ENCODE peak calls at places on chromosomes 11 and 22, in five cellular contexts. O is HFF-Myc, I is heart left ventricle, Z is AG04450, R is PC-3. G is an unnamed sample.

GRCh38 chr22:17159504-17159951 is 451 bp upstream of the HDHD5 start:
- DNase-seq in I (peak), O (no peak), Z (no peak), R (peak), G (peak)

GRCh38 chr11:31340903-31341572 is 28.5 kb downstream of the DCDC1 start:
- DNase-seq in O (no peak), I (no peak), Z (no peak), R (peak), G (peak)

GRCh38 chr11:36398261-36398953 is 102.3 kb downstream of the PRR5L start:
- DNase-seq in Z (no peak), R (no peak), O (no peak), I (no peak), G (no peak)

GRCh38 chr11:118338637-118339061 is 3.9 kb downstream of the CD3D start:
- DNase-seq in R (no peak), O (no peak), Z (no peak), I (peak), G (peak)

GRCh38 chr11:8038393-8038792 is 42.6 kb upstream of the TUB start:
- DNase-seq in R (no peak), Z (no peak), O (no peak), I (no peak), G (no peak)

GRCh38 chr22:50198624-50199017 is 2.2 kb upstream of the SELENOO start:
- DNase-seq in I (no peak), O (no peak), Z (no peak), R (no peak), G (no peak)

GRCh38 chr11:45300715-45301114 is 14.6 kb upstream of the SYT13 start:
- DNase-seq in I (no peak), O (no peak), Z (no peak), R (no peak), G (no peak)

GRCh38 chr22:24134090-24134846 is 47.0 kb upstream of the SUSD2 start:
- DNase-seq in I (peak), Z (no peak), R (no peak), O (no peak), G (peak)

GRCh38 chr22:29194269-29194668 is 11.4 kb upstream of the EMID1 start:
- DNase-seq in O (no peak), I (no peak), R (peak), Z (no peak), G (no peak)

GRCh38 chr11:100823360-100823759 is 136.3 kb downstream of the ARHGAP42 start:
- DNase-seq in Z (no peak), R (no peak), I (no peak), O (no peak), G (no peak)

GRCh38 chr11:47552086-47552580 is 799 bp downstream of the CELF1 start:
- DNase-seq in Z (no peak), O (no peak), R (peak), I (no peak), G (no peak)

DNA sequence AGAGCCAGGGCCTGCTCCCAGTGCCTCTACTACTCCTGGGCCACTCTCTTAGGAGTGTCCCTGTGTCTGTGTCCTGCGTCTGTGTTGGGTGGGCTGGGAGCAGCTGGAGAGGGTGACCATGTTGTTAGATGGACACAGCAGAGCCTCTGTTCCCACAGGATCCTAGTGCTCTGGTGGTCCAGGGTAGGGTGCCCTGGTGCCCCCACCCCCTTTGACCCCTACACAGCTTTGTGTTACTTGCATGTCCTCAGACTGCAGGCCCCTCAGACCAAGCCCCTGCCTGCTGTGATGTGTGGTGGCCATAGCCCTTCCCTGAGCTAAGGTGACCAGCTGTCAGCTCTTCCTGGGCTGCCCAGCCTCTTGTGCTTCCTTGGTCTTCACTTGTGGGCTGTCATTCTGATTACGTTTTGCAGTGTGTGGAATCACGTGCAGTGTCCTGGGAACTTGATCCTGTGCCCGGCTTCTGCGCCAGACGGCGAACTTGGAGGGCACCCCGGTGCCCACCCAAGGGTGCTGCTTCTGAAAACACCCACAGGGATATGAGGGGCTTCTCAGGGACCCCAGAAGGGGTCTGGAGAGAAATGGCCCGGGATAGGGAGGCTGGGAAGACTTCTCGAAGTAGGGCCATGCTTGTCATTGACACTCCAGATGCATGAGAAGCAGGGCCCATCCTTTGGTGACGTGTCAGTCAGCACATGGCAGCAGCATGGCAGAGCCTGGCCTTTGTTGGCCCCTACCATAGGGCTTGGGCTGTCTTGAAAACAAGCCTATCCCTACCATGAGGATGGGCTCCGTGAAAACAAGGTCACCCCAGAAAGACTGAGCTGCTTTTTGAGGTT is 1.5 kb downstream of the TANGO2 start:
- DNase-seq in R (no peak), Z (no peak), I (no peak), O (no peak), G (no peak)
- H3K4me3 ChIP-seq in R (peak), Z (peak), I (peak), O (peak), G (no peak)

DNA sequence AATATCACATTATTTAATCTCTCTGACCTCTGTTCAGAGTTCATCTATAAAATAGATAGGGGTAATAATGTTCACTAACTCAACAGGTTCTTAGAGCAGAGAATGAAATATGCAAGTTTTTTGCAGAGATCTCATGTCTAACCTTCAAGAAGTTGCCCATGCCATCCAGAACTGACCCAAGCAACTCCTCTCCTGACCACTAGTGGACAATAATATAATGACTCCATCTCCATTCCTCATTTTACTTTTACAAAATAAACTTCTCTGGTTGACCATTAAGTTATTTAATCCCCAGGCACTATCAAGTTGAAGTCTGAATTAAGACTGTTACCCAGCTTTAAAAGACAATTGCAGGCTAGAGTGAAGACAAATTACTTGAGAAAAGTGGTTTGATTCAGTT is 382.6 kb downstream of the KCNA4 start:
- DNase-seq in I (no peak), Z (no peak), O (no peak), R (peak), G (no peak)
- TF ChIP-seq CTCF in I (peak), Z (peak), O (no peak), R (peak), G (no peak)

GRCh38 chr11:76151561-76152085 is 54.7 kb downstream of the WNT11 start:
- DNase-seq in I (no peak), R (no peak), Z (no peak), O (no peak), G (peak)

GRCh38 chr11:76152741-76153608 is 53.3 kb downstream of the WNT11 start:
- DNase-seq in Z (no peak), R (no peak), I (no peak), O (no peak), G (no peak)

GRCh38 chr11:76153609-76153949 is 52.7 kb downstream of the WNT11 start:
- DNase-seq in R (peak), I (no peak), O (no peak), Z (no peak), G (no peak)

GRCh38 chr11:76150141-76150540 is 56.2 kb downstream of the WNT11 start:
- DNase-seq in Z (no peak), I (no peak), O (no peak), R (no peak), G (no peak)

DNA sequence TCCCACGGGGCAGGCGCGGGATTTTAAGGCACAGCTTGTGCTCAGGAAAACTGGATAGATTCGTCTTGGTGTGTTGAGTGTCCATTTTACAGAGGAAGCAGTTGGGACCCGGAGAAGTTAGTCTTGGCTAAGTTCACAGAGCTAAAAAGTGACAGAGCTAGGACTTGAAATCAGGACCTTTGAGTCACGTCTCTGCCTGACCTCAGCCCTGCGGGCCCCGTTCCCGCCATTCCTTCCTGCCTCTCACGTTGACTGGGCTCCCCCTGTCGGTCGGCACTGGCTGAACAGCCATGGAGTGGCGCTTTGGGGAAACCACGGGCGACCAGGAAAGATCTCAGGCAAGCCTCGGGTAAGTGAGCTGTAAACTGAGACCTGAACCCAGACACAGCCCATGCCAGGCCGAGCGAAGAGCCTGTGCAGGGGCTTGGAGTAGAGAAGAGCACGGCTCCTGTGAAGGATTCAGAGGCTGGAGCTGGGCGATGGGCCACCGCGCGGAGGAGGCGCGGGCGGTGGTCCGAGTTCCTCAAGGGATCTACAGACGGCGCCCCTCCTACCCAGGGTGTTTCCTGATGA is 54.1 kb downstream of the WNT11 start:
- DNase-seq in Z (peak), R (peak), I (peak), O (no peak), G (peak)
- H3K4me3 ChIP-seq in Z (peak), R (no peak), I (peak), O (no peak), G (no peak)

DNA sequence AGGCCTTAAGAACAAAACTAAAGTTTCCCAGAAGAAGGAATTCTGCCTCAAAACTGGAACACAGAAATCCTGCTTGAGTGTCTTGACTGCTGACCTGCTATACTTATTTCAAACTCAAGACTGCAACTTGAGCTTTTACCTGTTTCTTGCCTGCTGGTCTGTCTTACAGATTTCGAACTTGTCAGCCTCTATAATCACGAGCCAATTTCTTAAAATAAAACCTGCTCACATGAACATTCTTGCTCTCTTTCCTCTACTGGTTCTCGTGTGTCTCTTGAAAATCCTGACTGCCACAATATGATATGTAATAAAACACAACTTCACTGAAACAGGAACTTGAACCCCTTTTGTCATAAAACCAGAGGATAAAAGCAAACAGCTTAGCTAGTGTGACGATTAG is 13.9 kb downstream of the PATL1 start:
- DNase-seq in R (no peak), Z (no peak), I (no peak), O (no peak), G (no peak)
- TF ChIP-seq CTCF in R (no peak), Z (no peak), I (no peak), O (no peak), G (no peak)

DNA sequence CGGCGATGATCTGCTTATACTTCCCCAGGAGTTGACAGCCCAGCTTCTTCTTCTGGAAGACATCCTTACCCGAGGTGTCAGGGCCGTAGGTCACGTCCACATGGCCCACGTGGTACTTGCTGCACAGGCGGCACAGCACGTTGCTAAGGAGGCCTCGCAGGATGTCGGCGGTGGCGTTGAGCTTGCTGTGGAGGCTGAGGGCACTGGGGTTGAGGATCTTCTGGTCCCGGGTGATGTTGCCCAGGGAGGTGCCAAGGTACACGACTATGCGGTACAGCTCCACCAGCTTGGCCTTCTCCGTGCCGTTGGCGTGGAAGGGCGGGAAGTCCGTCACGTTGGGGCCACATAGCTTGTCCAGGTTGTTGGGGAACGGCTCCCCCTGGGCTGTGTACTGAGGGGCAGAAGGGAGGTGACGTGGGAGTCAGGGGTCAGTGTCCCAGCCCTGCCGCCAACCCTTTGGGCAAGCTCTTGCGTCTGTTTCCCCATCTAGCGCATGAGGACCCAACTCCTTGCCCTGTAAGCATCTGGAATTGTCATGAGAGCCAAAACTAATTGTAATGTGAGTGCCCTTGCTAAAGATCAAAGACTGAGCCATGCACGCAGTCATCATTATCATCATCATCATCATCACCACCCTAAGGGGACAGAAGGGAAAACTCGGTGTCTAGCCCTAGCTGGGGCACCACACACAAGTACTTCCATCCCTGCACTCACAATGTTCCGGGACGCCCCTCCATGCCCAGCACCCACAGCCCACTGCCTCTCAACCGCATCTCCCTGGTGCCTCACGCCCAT is 2.7 kb downstream of the LIF start:
- DNase-seq in I (no peak), Z (no peak), O (no peak), R (no peak), G (no peak)
- H3K4me3 ChIP-seq in I (no peak), Z (peak), O (no peak), R (no peak), G (no peak)

DNA sequence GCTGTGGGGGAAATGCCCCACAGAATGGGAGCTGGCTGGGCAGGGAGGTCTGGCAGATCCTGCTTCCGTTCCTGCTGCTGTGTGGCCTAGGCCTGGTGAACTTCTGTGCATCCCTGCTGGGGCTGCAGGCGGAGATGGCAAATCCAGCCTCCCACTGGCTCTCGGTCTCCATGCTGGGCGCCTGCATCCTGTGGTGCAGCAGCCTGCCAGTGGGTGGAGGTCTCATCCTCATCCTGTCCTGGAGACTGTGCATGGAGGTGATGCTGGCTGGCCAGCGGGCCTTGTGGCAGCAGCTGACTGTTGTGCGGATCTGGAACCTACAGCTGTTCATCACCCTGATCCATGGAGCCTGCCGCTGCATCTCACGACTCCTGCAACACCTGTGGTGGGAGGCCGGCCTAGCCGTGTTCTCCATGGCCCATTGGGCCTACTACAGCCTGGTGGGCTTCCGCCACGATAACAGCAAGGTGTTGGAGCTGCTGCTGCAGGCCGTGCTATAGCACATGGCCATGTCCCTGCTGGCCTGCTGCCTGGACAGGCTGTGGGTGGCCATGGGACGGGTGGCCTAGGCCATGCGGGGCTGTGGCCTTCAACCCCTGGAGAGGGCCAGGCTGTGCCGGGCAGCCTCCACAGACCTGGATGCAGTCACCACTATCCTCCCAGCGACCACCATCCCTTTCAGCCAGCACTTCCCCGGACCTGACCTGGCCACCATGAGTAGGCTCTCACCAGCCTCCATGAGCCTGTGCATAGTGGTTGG is 8.8 kb upstream of the RPL3 start:
- DNase-seq in I (no peak), Z (no peak), R (no peak), O (no peak), G (no peak)
- TF ChIP-seq CTCF in I (no peak), Z (no peak), R (no peak), O (no peak), G (no peak)

DNA sequence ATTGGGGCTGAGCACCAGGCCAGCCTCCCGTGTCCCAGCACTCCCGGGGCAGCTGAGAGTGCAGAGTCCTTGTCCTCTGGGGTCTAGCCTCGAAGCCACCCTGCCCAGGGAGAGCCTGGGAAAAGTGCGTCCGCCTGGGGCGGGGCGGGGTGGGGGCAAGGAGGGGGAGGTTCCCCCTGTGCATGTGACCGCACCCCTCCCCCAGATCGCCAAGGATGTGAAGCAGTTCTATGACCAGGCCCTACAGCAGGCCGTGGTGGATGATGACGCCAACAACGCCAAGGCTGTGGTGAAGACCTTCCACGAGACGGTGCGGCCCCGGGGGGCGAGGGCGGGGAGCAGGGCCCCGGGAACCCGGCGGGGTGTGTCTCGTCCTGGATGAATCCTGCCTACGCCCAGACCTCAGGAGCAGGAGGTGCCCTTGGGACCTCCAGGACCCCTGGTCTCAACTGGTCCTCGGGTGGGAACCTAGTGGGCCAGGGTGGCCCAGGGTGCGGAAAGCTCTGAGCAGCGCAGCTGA is 5.3 kb upstream of the TSSC4 start:
- DNase-seq in Z (no peak), R (no peak), I (no peak), O (no peak), G (no peak)
- H3K4me3 ChIP-seq in Z (no peak), R (no peak), I (no peak), O (no peak), G (no peak)

DNA sequence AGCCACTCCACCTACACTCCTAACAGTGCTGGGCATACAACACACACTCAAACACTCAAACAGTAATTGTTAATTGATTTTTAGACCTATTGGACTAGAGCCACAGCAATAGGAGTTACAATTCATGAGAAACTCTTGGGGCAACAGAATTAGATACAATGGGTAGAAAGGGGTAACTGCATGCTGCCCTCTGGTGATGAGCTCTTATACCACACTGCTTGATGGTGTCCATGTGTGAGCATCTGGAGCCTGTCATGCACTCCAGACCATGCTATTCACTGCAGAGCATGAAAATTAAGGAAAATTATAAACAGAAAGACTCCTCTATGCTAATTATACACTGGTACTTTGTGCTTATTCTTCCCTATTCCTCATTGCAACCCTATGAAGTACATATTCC is 975.5 kb upstream of the CCDC90B start:
- DNase-seq in R (no peak), Z (no peak), I (no peak), O (no peak), G (no peak)
- TF ChIP-seq CTCF in R (no peak), Z (no peak), I (no peak), O (no peak), G (no peak)

GRCh38 chr11:19951558-19952083 is 208.7 kb downstream of the DBX1 start:
- DNase-seq in O (no peak), R (peak), I (no peak), Z (no peak), G (no peak)
- H3K4me3 ChIP-seq in O (no peak), R (no peak), I (no peak), Z (no peak), G (no peak)

GRCh38 chr11:93169950-93170561 is 27.7 kb downstream of the SLC36A4 start:
- DNase-seq in O (peak), I (no peak), R (peak), Z (peak), G (peak)
- TF ChIP-seq CTCF in O (peak), I (no peak), R (peak), Z (peak), G (peak)

G was measured in mucosa of descending colon.